ENCODE peak calls at places on chromosomes 16 and 17, in seven cellular contexts. One of them, this sample, is unnamed. For H3K27me3, the result is how much of the 10 kb centered on the place peaks cover.

GRCh38 chr17:29613856-29614255 is 8.9 kb downstream of the CORO6 start:
- DNase-seq in Panc1: no peak
- DNase-seq in K562: no peak
- DNase-seq in breast epithelium: no peak
- DNase-seq in uterus: no peak
- DNase-seq in dorsolateral prefrontal cortex: no peak
- DNase-seq in left ventricle myocardium inferior: no peak
- DNase-seq in this sample: no peak

GRCh38 chr16:20624882-20625807 is 49.0 kb upstream of the ACSM2B start:
- DNase-seq in dorsolateral prefrontal cortex: no peak
- DNase-seq in left ventricle myocardium inferior: no peak
- DNase-seq in breast epithelium: no peak
- DNase-seq in K562: no peak
- DNase-seq in uterus: no peak
- DNase-seq in Panc1: no peak
- DNase-seq in this sample: no peak

GRCh38 chr17:18963126-18964017 is 11.4 kb downstream of the SLC5A10 start:
- DNase-seq in left ventricle myocardium inferior: no peak
- DNase-seq in Panc1: no peak
- DNase-seq in uterus: no peak
- DNase-seq in dorsolateral prefrontal cortex: no peak
- DNase-seq in K562: no peak
- DNase-seq in breast epithelium: no peak
- DNase-seq in this sample: no peak

GRCh38 chr16:70804729-70805169 is 3.8 kb upstream of the VAC14 start:
- DNase-seq in left ventricle myocardium inferior: no peak
- DNase-seq in breast epithelium: no peak
- DNase-seq in uterus: no peak
- DNase-seq in Panc1: no peak
- DNase-seq in dorsolateral prefrontal cortex: no peak
- DNase-seq in K562: no peak
- DNase-seq in this sample: no peak

GRCh38 chr16:84614914-84615813 is 2.7 kb downstream of the COTL1 start:
- DNase-seq in uterus: no peak
- DNase-seq in Panc1: no peak
- DNase-seq in left ventricle myocardium inferior: no peak
- DNase-seq in K562: no peak
- DNase-seq in dorsolateral prefrontal cortex: no peak
- DNase-seq in breast epithelium: no peak
- DNase-seq in this sample: no peak

GRCh38 chr17:79573196-79573929 is 37.5 kb downstream of the RBFOX3 start:
- DNase-seq in uterus: no peak
- DNase-seq in dorsolateral prefrontal cortex: no peak
- DNase-seq in Panc1: no peak
- DNase-seq in K562: no peak
- DNase-seq in breast epithelium: no peak
- DNase-seq in left ventricle myocardium inferior: no peak
- DNase-seq in this sample: no peak

GRCh38 chr17:70881093-70881492 is 711.8 kb downstream of the KCNJ2 start:
- DNase-seq in left ventricle myocardium inferior: no peak
- DNase-seq in K562: no peak
- DNase-seq in breast epithelium: no peak
- DNase-seq in uterus: no peak
- DNase-seq in dorsolateral prefrontal cortex: no peak
- DNase-seq in Panc1: no peak
- DNase-seq in this sample: no peak

GRCh38 chr17:43578699-43579569 is 32.8 kb upstream of the ETV4 start:
- DNase-seq in K562: no peak
- DNase-seq in breast epithelium: no peak
- DNase-seq in dorsolateral prefrontal cortex: no peak
- DNase-seq in Panc1: no peak
- DNase-seq in left ventricle myocardium inferior: no peak
- DNase-seq in uterus: no peak
- DNase-seq in this sample: peak

GRCh38 chr17:81131486-81132196 is 33.7 kb upstream of the PVALEF start:
- DNase-seq in breast epithelium: no peak
- DNase-seq in left ventricle myocardium inferior: no peak
- DNase-seq in dorsolateral prefrontal cortex: no peak
- DNase-seq in uterus: no peak
- DNase-seq in Panc1: no peak
- DNase-seq in K562: no peak
- DNase-seq in this sample: no peak

GRCh38 chr17:76867578-76868175 is 527 bp upstream of the MGAT5B start:
- DNase-seq in dorsolateral prefrontal cortex: no peak
- DNase-seq in Panc1: no peak
- DNase-seq in left ventricle myocardium inferior: no peak
- DNase-seq in K562: peak
- DNase-seq in uterus: no peak
- DNase-seq in breast epithelium: no peak
- DNase-seq in this sample: peak

GRCh38 chr16:89096042-89096717 is 2.5 kb downstream of the ACSF3 start:
- DNase-seq in uterus: no peak
- DNase-seq in dorsolateral prefrontal cortex: no peak
- DNase-seq in K562: no peak
- DNase-seq in left ventricle myocardium inferior: no peak
- DNase-seq in Panc1: no peak
- DNase-seq in breast epithelium: no peak
- DNase-seq in this sample: no peak

GRCh38 chr17:29099527-29099926 is 56.6 kb downstream of the PIPOX start:
- DNase-seq in breast epithelium: no peak
- DNase-seq in Panc1: no peak
- DNase-seq in left ventricle myocardium inferior: no peak
- DNase-seq in dorsolateral prefrontal cortex: no peak
- DNase-seq in K562: no peak
- DNase-seq in uterus: no peak
- DNase-seq in this sample: no peak

GRCh38 chr16:8596581-8596980 is 6.3 kb upstream of the TMEM114 start:
- DNase-seq in Panc1: no peak
- DNase-seq in dorsolateral prefrontal cortex: no peak
- DNase-seq in left ventricle myocardium inferior: no peak
- DNase-seq in uterus: no peak
- DNase-seq in K562: no peak
- DNase-seq in breast epithelium: no peak
- DNase-seq in this sample: no peak

GRCh38 chr16:8600144-8600856 is 10.0 kb upstream of the TMEM114 start:
- DNase-seq in dorsolateral prefrontal cortex: no peak
- DNase-seq in Panc1: no peak
- DNase-seq in K562: no peak
- DNase-seq in breast epithelium: no peak
- DNase-seq in left ventricle myocardium inferior: no peak
- DNase-seq in uterus: no peak
- DNase-seq in this sample: no peak

GRCh38 chr16:8591451-8591850 is 1.1 kb upstream of the TMEM114 start:
- DNase-seq in Panc1: no peak
- DNase-seq in uterus: no peak
- DNase-seq in breast epithelium: no peak
- DNase-seq in dorsolateral prefrontal cortex: no peak
- DNase-seq in K562: no peak
- DNase-seq in left ventricle myocardium inferior: no peak
- DNase-seq in this sample: no peak

GRCh38 chr16:8594149-8594666 is 3.9 kb upstream of the TMEM114 start:
- DNase-seq in uterus: no peak
- DNase-seq in Panc1: no peak
- DNase-seq in left ventricle myocardium inferior: no peak
- DNase-seq in K562: peak
- DNase-seq in breast epithelium: no peak
- DNase-seq in dorsolateral prefrontal cortex: no peak
- DNase-seq in this sample: no peak

GRCh38 chr16:8595783-8596182 is 5.5 kb upstream of the TMEM114 start:
- DNase-seq in Panc1: no peak
- DNase-seq in breast epithelium: no peak
- DNase-seq in left ventricle myocardium inferior: no peak
- DNase-seq in dorsolateral prefrontal cortex: no peak
- DNase-seq in K562: no peak
- DNase-seq in uterus: no peak
- DNase-seq in this sample: no peak
- H3K27me3 ChIP-seq in Panc1: under half
- H3K27me3 ChIP-seq in breast epithelium: under half
- H3K27me3 ChIP-seq in left ventricle myocardium inferior: under half
- H3K27me3 ChIP-seq in dorsolateral prefrontal cortex: under half
- H3K27me3 ChIP-seq in K562: under half
- H3K27me3 ChIP-seq in uterus: under half
- H3K27me3 ChIP-seq in this sample: under half

GRCh38 chr17:53316073-53316472 is 506.7 kb upstream of the KIF2B start:
- DNase-seq in left ventricle myocardium inferior: no peak
- DNase-seq in dorsolateral prefrontal cortex: no peak
- DNase-seq in breast epithelium: no peak
- DNase-seq in K562: no peak
- DNase-seq in Panc1: no peak
- DNase-seq in uterus: no peak
- DNase-seq in this sample: no peak
- TF ChIP-seq CTCF in left ventricle myocardium inferior: no peak
- TF ChIP-seq CTCF in dorsolateral prefrontal cortex: no peak
- TF ChIP-seq CTCF in breast epithelium: no peak
- TF ChIP-seq CTCF in K562: no peak
- TF ChIP-seq CTCF in Panc1: no peak
- TF ChIP-seq CTCF in uterus: no peak
- TF ChIP-seq CTCF in this sample: no peak

DNA sequence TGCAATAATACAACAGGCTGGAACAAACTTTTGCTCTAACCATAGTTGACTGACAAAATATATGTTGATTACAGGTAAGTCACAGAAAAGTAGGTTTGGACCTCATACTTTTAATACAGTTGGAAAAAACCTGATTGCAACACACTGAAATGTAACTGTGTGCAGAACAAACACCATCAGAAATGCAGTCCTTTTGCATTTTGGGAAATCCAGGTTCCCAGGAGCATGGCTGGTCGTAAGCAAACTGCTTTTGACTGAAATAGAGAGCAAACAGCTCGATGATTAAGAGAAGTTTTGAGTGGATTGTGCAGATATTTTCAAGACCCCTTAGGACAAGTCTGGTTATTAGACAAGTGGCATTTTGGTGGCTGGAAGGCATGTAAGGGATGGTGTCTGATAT is 8.0 kb downstream of the IGF2BP1 start:
- DNase-seq in uterus: no peak
- DNase-seq in K562: no peak
- DNase-seq in left ventricle myocardium inferior: no peak
- DNase-seq in dorsolateral prefrontal cortex: no peak
- DNase-seq in Panc1: no peak
- DNase-seq in breast epithelium: no peak
- DNase-seq in this sample: no peak
- H3K27me3 ChIP-seq in uterus: under half
- H3K27me3 ChIP-seq in K562: under half
- H3K27me3 ChIP-seq in left ventricle myocardium inferior: half or more
- H3K27me3 ChIP-seq in dorsolateral prefrontal cortex: half or more
- H3K27me3 ChIP-seq in Panc1: under half
- H3K27me3 ChIP-seq in breast epithelium: half or more
- H3K27me3 ChIP-seq in this sample: half or more

GRCh38 chr16:19392352-19392751 is 25.3 kb upstream of the TMC5 start:
- DNase-seq in left ventricle myocardium inferior: no peak
- DNase-seq in uterus: no peak
- DNase-seq in breast epithelium: no peak
- DNase-seq in K562: no peak
- DNase-seq in Panc1: no peak
- DNase-seq in dorsolateral prefrontal cortex: no peak
- DNase-seq in this sample: no peak

GRCh38 chr16:19384656-19385055 is 33.0 kb upstream of the TMC5 start:
- DNase-seq in left ventricle myocardium inferior: no peak
- DNase-seq in K562: no peak
- DNase-seq in dorsolateral prefrontal cortex: no peak
- DNase-seq in Panc1: no peak
- DNase-seq in breast epithelium: peak
- DNase-seq in uterus: no peak
- DNase-seq in this sample: no peak

GRCh38 chr16:19386555-19386954 is 31.1 kb upstream of the TMC5 start:
- DNase-seq in uterus: no peak
- DNase-seq in left ventricle myocardium inferior: no peak
- DNase-seq in breast epithelium: no peak
- DNase-seq in Panc1: no peak
- DNase-seq in K562: no peak
- DNase-seq in dorsolateral prefrontal cortex: no peak
- DNase-seq in this sample: no peak

GRCh38 chr16:19393226-19394074 is 24.2 kb upstream of the TMC5 start:
- DNase-seq in uterus: no peak
- DNase-seq in Panc1: no peak
- DNase-seq in dorsolateral prefrontal cortex: no peak
- DNase-seq in left ventricle myocardium inferior: no peak
- DNase-seq in K562: peak
- DNase-seq in breast epithelium: no peak
- DNase-seq in this sample: no peak

DNA sequence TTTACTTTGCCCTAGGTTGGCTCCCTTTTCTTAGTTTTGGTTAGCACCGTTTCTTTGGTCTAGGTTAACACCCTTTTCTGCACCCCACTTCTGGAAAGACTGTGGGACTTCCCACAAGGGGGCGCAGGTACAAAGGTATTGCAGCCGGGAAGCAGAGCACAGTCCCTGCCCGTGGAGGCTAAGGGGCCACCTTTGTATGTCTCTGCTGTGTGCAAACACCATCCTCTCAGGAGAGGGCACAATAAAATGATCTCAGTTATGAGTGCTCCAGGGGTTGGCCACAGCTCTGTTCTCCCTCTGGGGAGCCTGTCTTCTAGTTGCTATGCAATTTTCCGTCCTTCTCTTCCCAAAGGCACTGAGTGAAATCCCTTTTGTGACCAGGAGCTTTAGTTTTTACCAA is 28.4 kb upstream of the TMC5 start:
- DNase-seq in dorsolateral prefrontal cortex: no peak
- DNase-seq in left ventricle myocardium inferior: peak
- DNase-seq in breast epithelium: peak
- DNase-seq in K562: peak
- DNase-seq in uterus: no peak
- DNase-seq in Panc1: no peak
- DNase-seq in this sample: peak
- TF ChIP-seq CTCF in dorsolateral prefrontal cortex: peak
- TF ChIP-seq CTCF in left ventricle myocardium inferior: peak
- TF ChIP-seq CTCF in breast epithelium: peak
- TF ChIP-seq CTCF in K562: peak
- TF ChIP-seq CTCF in uterus: no peak
- TF ChIP-seq CTCF in Panc1: peak
- TF ChIP-seq CTCF in this sample: peak

DNA sequence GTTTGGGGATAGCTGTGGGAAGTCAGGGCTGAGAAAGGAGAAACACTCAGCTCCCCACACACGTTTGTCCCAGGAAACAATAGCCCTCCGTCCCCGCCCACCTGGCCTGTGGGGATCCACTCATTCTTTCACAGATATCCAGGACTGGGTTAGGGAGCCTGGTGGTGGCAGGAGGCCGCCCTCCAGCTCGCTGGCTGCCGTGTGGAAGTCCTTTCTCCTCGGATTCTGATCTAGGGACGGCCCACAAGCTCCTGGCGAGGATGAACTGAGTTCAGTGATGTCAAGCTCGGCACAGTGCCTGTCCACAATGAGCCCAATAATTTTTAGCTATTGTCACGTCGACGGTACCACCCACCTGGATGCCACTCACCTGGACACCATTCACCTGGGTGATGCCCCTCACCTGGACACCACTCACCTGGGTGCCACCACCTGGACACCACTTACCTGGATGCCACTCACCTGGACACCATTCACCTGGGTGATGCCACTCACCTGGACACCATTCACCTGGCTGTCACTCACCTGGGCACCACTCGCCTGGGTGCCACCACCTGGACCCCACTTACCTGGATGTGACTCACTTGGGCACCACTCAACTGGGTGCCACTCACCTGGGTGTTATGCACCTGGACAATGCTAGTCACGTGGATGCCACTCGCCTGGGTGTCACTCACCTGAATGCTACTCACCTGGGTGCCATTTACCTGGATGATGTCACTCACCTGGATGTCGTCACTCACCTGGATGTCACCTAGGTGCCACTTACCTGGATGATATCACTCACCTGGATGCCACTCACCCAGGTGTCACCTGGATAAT is 172.5 kb upstream of the FOXF1 start:
- DNase-seq in dorsolateral prefrontal cortex: no peak
- DNase-seq in K562: no peak
- DNase-seq in uterus: no peak
- DNase-seq in left ventricle myocardium inferior: no peak
- DNase-seq in Panc1: no peak
- DNase-seq in breast epithelium: no peak
- DNase-seq in this sample: no peak
- H3K27me3 ChIP-seq in dorsolateral prefrontal cortex: half or more
- H3K27me3 ChIP-seq in K562: under half
- H3K27me3 ChIP-seq in uterus: under half
- H3K27me3 ChIP-seq in left ventricle myocardium inferior: half or more
- H3K27me3 ChIP-seq in Panc1: under half
- H3K27me3 ChIP-seq in breast epithelium: half or more
- H3K27me3 ChIP-seq in this sample: under half